ENCODE peak calls at places on chromosomes 1 and 21, in ten cellular contexts. One of them, this sample, is unnamed.
A peak's percentile ranks its signal among the peaks of the same experiment; 100 is the strongest.

GRCh38 chr1:240399381-240399780 is 212.6 kb downstream of the GREM2 start:
- DNase-seq in breast epithelium: no peak
- DNase-seq in astrocyte of the spinal cord: peak; percentile 94
- DNase-seq in tibial artery: no peak
- DNase-seq in epithelial cell of proximal tubule: no peak
- DNase-seq in endodermal cell: no peak
- DNase-seq in AG09309: peak; percentile 87
- DNase-seq in GM13977: no peak
- DNase-seq in fibroblast of lung: peak; percentile 99
- DNase-seq in nephron progenitor cell: no peak
- DNase-seq in this sample: peak; percentile 85

GRCh38 chr1:152049291-152050073 is 12.7 kb upstream of the S100A11 start:
- DNase-seq in breast epithelium: no peak
- DNase-seq in astrocyte of the spinal cord: no peak
- DNase-seq in tibial artery: no peak
- DNase-seq in epithelial cell of proximal tubule: no peak
- DNase-seq in endodermal cell: no peak
- DNase-seq in AG09309: no peak
- DNase-seq in GM13977: no peak
- DNase-seq in fibroblast of lung: peak; percentile 13
- DNase-seq in nephron progenitor cell: no peak
- DNase-seq in this sample: peak; percentile 32

GRCh38 chr1:155044812-155045690 is 6.1 kb upstream of the ADAM15 start:
- DNase-seq in breast epithelium: peak; percentile 76
- DNase-seq in astrocyte of the spinal cord: peak; percentile 66
- DNase-seq in tibial artery: peak; percentile 85
- DNase-seq in epithelial cell of proximal tubule: no peak
- DNase-seq in endodermal cell: peak; percentile 93
- DNase-seq in AG09309: no peak
- DNase-seq in GM13977: peak; percentile 83
- DNase-seq in fibroblast of lung: peak; percentile 66
- DNase-seq in nephron progenitor cell: peak; percentile 62
- DNase-seq in this sample: peak; percentile 73

GRCh38 chr1:183757061-183757460 is 47.9 kb upstream of the RGL1 start:
- DNase-seq in breast epithelium: no peak
- DNase-seq in astrocyte of the spinal cord: peak; percentile 77
- DNase-seq in tibial artery: no peak
- DNase-seq in epithelial cell of proximal tubule: peak; percentile 33
- DNase-seq in endodermal cell: no peak
- DNase-seq in AG09309: peak; percentile 80
- DNase-seq in GM13977: no peak
- DNase-seq in fibroblast of lung: peak; percentile 91
- DNase-seq in nephron progenitor cell: no peak
- DNase-seq in this sample: peak; percentile 85

GRCh38 chr1:167095368-167095767 is 1.5 kb downstream of the STYXL2 start:
- DNase-seq in breast epithelium: peak; percentile 26
- DNase-seq in astrocyte of the spinal cord: peak; percentile 65
- DNase-seq in tibial artery: no peak
- DNase-seq in epithelial cell of proximal tubule: no peak
- DNase-seq in endodermal cell: no peak
- DNase-seq in AG09309: peak; percentile 31
- DNase-seq in GM13977: no peak
- DNase-seq in fibroblast of lung: peak; percentile 74
- DNase-seq in nephron progenitor cell: no peak
- DNase-seq in this sample: peak; percentile 81

GRCh38 chr1:207316622-207317510 is 4.6 kb upstream of the CD55 start:
- DNase-seq in breast epithelium: peak; percentile 91
- DNase-seq in astrocyte of the spinal cord: no peak
- DNase-seq in tibial artery: no peak
- DNase-seq in epithelial cell of proximal tubule: no peak
- DNase-seq in endodermal cell: peak; percentile 76
- DNase-seq in AG09309: no peak
- DNase-seq in GM13977: no peak
- DNase-seq in fibroblast of lung: no peak
- DNase-seq in nephron progenitor cell: no peak
- DNase-seq in this sample: no peak

GRCh38 chr1:242017580-242018233 is 18.8 kb upstream of the MAP1LC3C start:
- DNase-seq in breast epithelium: peak; percentile 31
- DNase-seq in astrocyte of the spinal cord: peak; percentile 32
- DNase-seq in tibial artery: no peak
- DNase-seq in epithelial cell of proximal tubule: no peak
- DNase-seq in endodermal cell: peak; percentile 71
- DNase-seq in AG09309: no peak
- DNase-seq in GM13977: peak; percentile 73
- DNase-seq in fibroblast of lung: peak; percentile 42
- DNase-seq in nephron progenitor cell: peak; percentile 36
- DNase-seq in this sample: no peak

GRCh38 chr21:34116569-34116968 is 43.2 kb downstream of the MRPS6 start:
- DNase-seq in breast epithelium: no peak
- DNase-seq in astrocyte of the spinal cord: no peak
- DNase-seq in tibial artery: no peak
- DNase-seq in epithelial cell of proximal tubule: no peak
- DNase-seq in endodermal cell: no peak
- DNase-seq in AG09309: no peak
- DNase-seq in GM13977: no peak
- DNase-seq in fibroblast of lung: no peak
- DNase-seq in nephron progenitor cell: no peak
- DNase-seq in this sample: no peak

GRCh38 chr1:24117722-24118409 is 5.9 kb upstream of the MYOM3 start:
- DNase-seq in breast epithelium: no peak
- DNase-seq in astrocyte of the spinal cord: peak; percentile 48
- DNase-seq in tibial artery: no peak
- DNase-seq in epithelial cell of proximal tubule: no peak
- DNase-seq in endodermal cell: no peak
- DNase-seq in AG09309: no peak
- DNase-seq in GM13977: no peak
- DNase-seq in fibroblast of lung: peak; percentile 75
- DNase-seq in nephron progenitor cell: no peak
- DNase-seq in this sample: peak; percentile 60

GRCh38 chr21:46459356-46460112 is 843 bp downstream of the DIP2A start:
- DNase-seq in breast epithelium: peak; percentile 27
- DNase-seq in astrocyte of the spinal cord: peak; percentile 33
- DNase-seq in tibial artery: peak; percentile 77
- DNase-seq in epithelial cell of proximal tubule: no peak
- DNase-seq in endodermal cell: peak; percentile 69
- DNase-seq in AG09309: no peak
- DNase-seq in GM13977: no peak
- DNase-seq in fibroblast of lung: peak; percentile 49
- DNase-seq in nephron progenitor cell: peak; percentile 32
- DNase-seq in this sample: peak; percentile 30

GRCh38 chr1:200279810-200280411 is 129.9 kb downstream of the ZNF281 start:
- DNase-seq in breast epithelium: no peak
- DNase-seq in astrocyte of the spinal cord: peak; percentile 67
- DNase-seq in tibial artery: no peak
- DNase-seq in epithelial cell of proximal tubule: no peak
- DNase-seq in endodermal cell: peak; percentile 90
- DNase-seq in AG09309: no peak
- DNase-seq in GM13977: peak; percentile 31
- DNase-seq in fibroblast of lung: peak; percentile 47
- DNase-seq in nephron progenitor cell: peak; percentile 17
- DNase-seq in this sample: peak; percentile 36

GRCh38 chr1:43617668-43618067 is 32.3 kb upstream of the KDM4A start:
- DNase-seq in breast epithelium: no peak
- DNase-seq in astrocyte of the spinal cord: no peak
- DNase-seq in tibial artery: no peak
- DNase-seq in epithelial cell of proximal tubule: no peak
- DNase-seq in endodermal cell: no peak
- DNase-seq in AG09309: no peak
- DNase-seq in GM13977: no peak
- DNase-seq in fibroblast of lung: no peak
- DNase-seq in nephron progenitor cell: no peak
- DNase-seq in this sample: no peak

GRCh38 chr1:56149761-56150160 is 429.6 kb downstream of the PLPP3 start:
- DNase-seq in breast epithelium: no peak
- DNase-seq in astrocyte of the spinal cord: no peak
- DNase-seq in tibial artery: no peak
- DNase-seq in epithelial cell of proximal tubule: no peak
- DNase-seq in endodermal cell: no peak
- DNase-seq in AG09309: no peak
- DNase-seq in GM13977: no peak
- DNase-seq in fibroblast of lung: no peak
- DNase-seq in nephron progenitor cell: no peak
- DNase-seq in this sample: no peak

DNA sequence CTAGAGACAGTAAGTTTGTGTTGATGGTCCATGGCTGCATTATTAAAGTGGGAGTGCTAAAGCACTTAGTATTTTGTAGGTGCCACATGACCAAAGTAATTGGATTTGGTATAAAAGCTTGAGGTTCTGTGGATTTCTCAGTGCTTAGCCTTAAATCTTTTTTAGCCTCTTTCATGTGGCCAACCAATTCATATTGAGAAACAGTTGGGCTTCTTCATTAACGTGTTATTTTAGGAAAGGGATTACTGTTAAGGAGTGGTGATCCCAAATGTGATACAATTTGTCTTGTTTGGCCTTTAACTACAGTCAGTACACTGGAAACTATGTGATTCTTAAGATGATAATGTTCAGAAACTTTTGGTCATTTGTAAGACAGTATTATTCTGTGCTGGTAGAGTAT is 25.5 kb downstream of the MAN1A2 start:
- DNase-seq in breast epithelium: no peak
- DNase-seq in astrocyte of the spinal cord: no peak
- DNase-seq in tibial artery: no peak
- DNase-seq in epithelial cell of proximal tubule: no peak
- DNase-seq in endodermal cell: no peak
- DNase-seq in AG09309: no peak
- DNase-seq in GM13977: no peak
- DNase-seq in fibroblast of lung: peak; percentile 20
- DNase-seq in nephron progenitor cell: no peak
- DNase-seq in this sample: peak; percentile 22
- TF ChIP-seq CTCF in breast epithelium: no peak
- TF ChIP-seq CTCF in astrocyte of the spinal cord: no peak
- TF ChIP-seq CTCF in tibial artery: no peak
- TF ChIP-seq CTCF in epithelial cell of proximal tubule: no peak
- TF ChIP-seq CTCF in endodermal cell: no peak
- TF ChIP-seq CTCF in AG09309: no peak
- TF ChIP-seq CTCF in GM13977: no peak
- TF ChIP-seq CTCF in fibroblast of lung: no peak
- TF ChIP-seq CTCF in nephron progenitor cell: no peak
- TF ChIP-seq CTCF in this sample: no peak

GRCh38 chr1:192358822-192359221 is 42.0 kb downstream of the RGS21 start:
- DNase-seq in breast epithelium: no peak
- DNase-seq in astrocyte of the spinal cord: no peak
- DNase-seq in tibial artery: no peak
- DNase-seq in epithelial cell of proximal tubule: no peak
- DNase-seq in endodermal cell: no peak
- DNase-seq in AG09309: no peak
- DNase-seq in GM13977: no peak
- DNase-seq in fibroblast of lung: no peak
- DNase-seq in nephron progenitor cell: no peak
- DNase-seq in this sample: no peak

GRCh38 chr1:192367436-192367835 is 50.6 kb downstream of the RGS21 start:
- DNase-seq in breast epithelium: no peak
- DNase-seq in astrocyte of the spinal cord: no peak
- DNase-seq in tibial artery: no peak
- DNase-seq in epithelial cell of proximal tubule: no peak
- DNase-seq in endodermal cell: no peak
- DNase-seq in AG09309: no peak
- DNase-seq in GM13977: no peak
- DNase-seq in fibroblast of lung: no peak
- DNase-seq in nephron progenitor cell: no peak
- DNase-seq in this sample: no peak

GRCh38 chr1:192357904-192358303 is 41.1 kb downstream of the RGS21 start:
- DNase-seq in breast epithelium: no peak
- DNase-seq in astrocyte of the spinal cord: no peak
- DNase-seq in tibial artery: no peak
- DNase-seq in epithelial cell of proximal tubule: no peak
- DNase-seq in endodermal cell: no peak
- DNase-seq in AG09309: no peak
- DNase-seq in GM13977: no peak
- DNase-seq in fibroblast of lung: peak; percentile 3
- DNase-seq in nephron progenitor cell: no peak
- DNase-seq in this sample: no peak

GRCh38 chr1:192363177-192363576 is 46.4 kb downstream of the RGS21 start:
- DNase-seq in breast epithelium: no peak
- DNase-seq in astrocyte of the spinal cord: no peak
- DNase-seq in tibial artery: no peak
- DNase-seq in epithelial cell of proximal tubule: no peak
- DNase-seq in endodermal cell: no peak
- DNase-seq in AG09309: no peak
- DNase-seq in GM13977: no peak
- DNase-seq in fibroblast of lung: no peak
- DNase-seq in nephron progenitor cell: no peak
- DNase-seq in this sample: no peak
- TF ChIP-seq CTCF in breast epithelium: no peak
- TF ChIP-seq CTCF in astrocyte of the spinal cord: no peak
- TF ChIP-seq CTCF in tibial artery: no peak
- TF ChIP-seq CTCF in epithelial cell of proximal tubule: no peak
- TF ChIP-seq CTCF in endodermal cell: peak; percentile 67
- TF ChIP-seq CTCF in AG09309: no peak
- TF ChIP-seq CTCF in GM13977: no peak
- TF ChIP-seq CTCF in fibroblast of lung: no peak
- TF ChIP-seq CTCF in nephron progenitor cell: no peak
- TF ChIP-seq CTCF in this sample: peak; percentile 10

DNA sequence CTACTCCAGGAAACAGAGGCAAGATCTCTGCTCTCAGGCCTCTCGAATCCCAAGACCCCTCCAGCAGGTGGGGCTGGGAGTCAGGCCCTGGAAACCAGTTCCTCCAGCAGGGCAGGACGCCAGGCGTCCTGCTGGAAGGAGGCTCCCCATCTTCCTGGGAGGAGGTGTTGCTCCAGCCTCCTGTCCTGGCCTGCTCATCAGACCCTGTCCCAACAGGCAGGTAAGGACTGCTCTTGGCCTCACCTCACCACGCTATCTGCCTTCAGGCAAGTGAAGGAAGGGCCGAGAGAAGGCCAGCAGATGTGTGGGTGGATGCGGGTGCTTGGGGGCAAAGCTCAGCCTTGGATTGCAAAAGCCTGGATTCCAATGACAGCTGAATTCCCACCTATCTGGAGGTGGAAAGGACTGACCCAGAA is 82.9 kb downstream of the SSBP3 start:
- DNase-seq in breast epithelium: peak; percentile 87
- DNase-seq in astrocyte of the spinal cord: no peak
- DNase-seq in tibial artery: no peak
- DNase-seq in epithelial cell of proximal tubule: no peak
- DNase-seq in endodermal cell: peak; percentile 82
- DNase-seq in AG09309: no peak
- DNase-seq in GM13977: no peak
- DNase-seq in fibroblast of lung: no peak
- DNase-seq in nephron progenitor cell: no peak
- DNase-seq in this sample: no peak
- TF ChIP-seq CTCF in breast epithelium: no peak
- TF ChIP-seq CTCF in astrocyte of the spinal cord: no peak
- TF ChIP-seq CTCF in tibial artery: no peak
- TF ChIP-seq CTCF in epithelial cell of proximal tubule: no peak
- TF ChIP-seq CTCF in endodermal cell: peak; percentile 64
- TF ChIP-seq CTCF in AG09309: no peak
- TF ChIP-seq CTCF in GM13977: no peak
- TF ChIP-seq CTCF in fibroblast of lung: no peak
- TF ChIP-seq CTCF in nephron progenitor cell: no peak
- TF ChIP-seq CTCF in this sample: no peak

DNA sequence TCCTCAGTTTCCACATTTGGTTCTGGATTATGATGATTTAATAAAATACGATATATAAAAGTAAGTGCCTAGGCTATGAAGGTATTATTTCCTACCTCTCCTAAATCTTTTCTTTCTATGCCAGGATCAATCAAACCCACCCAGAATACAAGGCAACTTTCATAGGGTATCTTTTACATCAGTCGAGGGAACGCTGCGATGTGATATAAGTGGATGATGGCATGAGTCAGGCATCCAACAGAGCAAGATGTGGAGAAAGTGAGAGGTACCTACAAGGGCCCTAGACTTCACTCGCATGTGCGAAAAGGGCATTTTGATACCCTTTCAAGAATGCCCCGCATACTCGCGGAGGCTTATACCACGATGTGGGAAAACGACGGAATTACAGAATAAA is 730 bp downstream of the TTLL7 start:
- DNase-seq in breast epithelium: no peak
- DNase-seq in astrocyte of the spinal cord: peak; percentile 17
- DNase-seq in tibial artery: no peak
- DNase-seq in epithelial cell of proximal tubule: no peak
- DNase-seq in endodermal cell: no peak
- DNase-seq in AG09309: no peak
- DNase-seq in GM13977: no peak
- DNase-seq in fibroblast of lung: peak; percentile 50
- DNase-seq in nephron progenitor cell: no peak
- DNase-seq in this sample: no peak
- TF ChIP-seq CTCF in breast epithelium: no peak
- TF ChIP-seq CTCF in astrocyte of the spinal cord: no peak
- TF ChIP-seq CTCF in tibial artery: no peak
- TF ChIP-seq CTCF in epithelial cell of proximal tubule: no peak
- TF ChIP-seq CTCF in endodermal cell: no peak
- TF ChIP-seq CTCF in AG09309: no peak
- TF ChIP-seq CTCF in GM13977: no peak
- TF ChIP-seq CTCF in fibroblast of lung: no peak
- TF ChIP-seq CTCF in nephron progenitor cell: no peak
- TF ChIP-seq CTCF in this sample: no peak

This sample was measured in HFFc6.